ENCODE peak calls at places on chromosomes 6 and 20, in five cellular contexts. One of them, this sample, is unnamed.

GRCh38 chr20:17935186-17935585 is 33.4 kb downstream of the SNX5 start:
- DNase-seq in pancreas: no peak
- DNase-seq in WERI-Rb-1: no peak
- DNase-seq in NCI-H748 treated with DMSO at 0.1 percent for 48 hours: no peak
- DNase-seq in uterus: no peak
- DNase-seq in this sample: no peak

GRCh38 chr6:56370591-56371198 is 123.3 kb upstream of the COL21A1 start:
- DNase-seq in uterus: peak
- DNase-seq in pancreas: no peak
- DNase-seq in NCI-H748 treated with DMSO at 0.1 percent for 48 hours: peak
- DNase-seq in WERI-Rb-1: no peak
- DNase-seq in this sample: peak

GRCh38 chr6:7401103-7401502 is 11.5 kb downstream of the RIOK1 start:
- DNase-seq in NCI-H748 treated with DMSO at 0.1 percent for 48 hours: no peak
- DNase-seq in pancreas: no peak
- DNase-seq in uterus: no peak
- DNase-seq in WERI-Rb-1: no peak
- DNase-seq in this sample: no peak

GRCh38 chr6:44046516-44047178 is 80.6 kb downstream of the MRPL14 start:
- DNase-seq in NCI-H748 treated with DMSO at 0.1 percent for 48 hours: no peak
- DNase-seq in pancreas: no peak
- DNase-seq in WERI-Rb-1: no peak
- DNase-seq in uterus: no peak
- DNase-seq in this sample: no peak

GRCh38 chr6:107673076-107673494 is 151.0 kb downstream of the SCML4 start:
- DNase-seq in WERI-Rb-1: no peak
- DNase-seq in NCI-H748 treated with DMSO at 0.1 percent for 48 hours: no peak
- DNase-seq in uterus: no peak
- DNase-seq in pancreas: no peak
- DNase-seq in this sample: no peak

GRCh38 chr6:21529431-21529830 is 64.1 kb upstream of the SOX4 start:
- DNase-seq in uterus: no peak
- DNase-seq in WERI-Rb-1: peak
- DNase-seq in pancreas: no peak
- DNase-seq in NCI-H748 treated with DMSO at 0.1 percent for 48 hours: no peak
- DNase-seq in this sample: no peak

GRCh38 chr6:41791984-41792383 is 4.5 kb downstream of the TOMM6 start:
- DNase-seq in NCI-H748 treated with DMSO at 0.1 percent for 48 hours: no peak
- DNase-seq in pancreas: no peak
- DNase-seq in WERI-Rb-1: no peak
- DNase-seq in uterus: no peak
- DNase-seq in this sample: no peak

GRCh38 chr6:75437451-75438185 is 56.0 kb downstream of the FILIP1 start:
- DNase-seq in NCI-H748 treated with DMSO at 0.1 percent for 48 hours: no peak
- DNase-seq in WERI-Rb-1: no peak
- DNase-seq in uterus: no peak
- DNase-seq in pancreas: no peak
- DNase-seq in this sample: no peak

GRCh38 chr6:147510949-147511590 is 2.6 kb downstream of the SAMD5 start:
- DNase-seq in NCI-H748 treated with DMSO at 0.1 percent for 48 hours: no peak
- DNase-seq in WERI-Rb-1: no peak
- DNase-seq in uterus: no peak
- DNase-seq in pancreas: no peak
- DNase-seq in this sample: no peak

GRCh38 chr6:31353508-31353907 is 3.5 kb downstream of the HLA-B start:
- DNase-seq in NCI-H748 treated with DMSO at 0.1 percent for 48 hours: no peak
- DNase-seq in pancreas: no peak
- DNase-seq in uterus: no peak
- DNase-seq in WERI-Rb-1: no peak
- DNase-seq in this sample: no peak

GRCh38 chr20:40657526-40657925 is 31.5 kb downstream of the MAFB start:
- DNase-seq in pancreas: no peak
- DNase-seq in WERI-Rb-1: no peak
- DNase-seq in uterus: no peak
- DNase-seq in NCI-H748 treated with DMSO at 0.1 percent for 48 hours: no peak
- DNase-seq in this sample: no peak

GRCh38 chr6:33160728-33161323 is 31.4 kb downstream of the COL11A2 start:
- DNase-seq in pancreas: no peak
- DNase-seq in uterus: no peak
- DNase-seq in WERI-Rb-1: peak
- DNase-seq in NCI-H748 treated with DMSO at 0.1 percent for 48 hours: no peak
- DNase-seq in this sample: peak

GRCh38 chr6:117733341-117733740 is 58.1 kb downstream of the NUS1 start:
- DNase-seq in WERI-Rb-1: no peak
- DNase-seq in uterus: no peak
- DNase-seq in NCI-H748 treated with DMSO at 0.1 percent for 48 hours: no peak
- DNase-seq in pancreas: no peak
- DNase-seq in this sample: no peak

GRCh38 chr6:109526905-109527628 is 44.0 kb upstream of the ZBTB24 start:
- DNase-seq in uterus: peak
- DNase-seq in NCI-H748 treated with DMSO at 0.1 percent for 48 hours: peak
- DNase-seq in pancreas: no peak
- DNase-seq in WERI-Rb-1: peak
- DNase-seq in this sample: peak